ENCODE peak calls at places on chromosomes 13 and 19, in seven cellular contexts. K is WTC11, G is heart left ventricle, M is AG08395, S is upper lobe of left lung, B is NCI-H1105 treated with DMSO at 0.1 percent for 48 hours, C is choroid plexus epithelial cell. Z is an unnamed sample.

GRCh38 chr19:41302624-41303351 is 7.2 kb upstream of the CCDC97 start:
- DNase-seq in S (peak; percentile 77), B (no peak), K (no peak), C (no peak), G (no peak), M (no peak), Z (no peak)

GRCh38 chr19:10639836-10640235 is 14.3 kb upstream of the ILF3 start:
- DNase-seq in C (no peak), K (no peak), B (no peak), M (no peak), S (no peak), G (no peak), Z (no peak)

GRCh38 chr13:27006519-27007161 is 165.0 kb downstream of the USP12 start:
- DNase-seq in C (peak; percentile 60), G (no peak), K (peak; percentile 42), S (peak; percentile 88), M (peak; percentile 50), B (peak; percentile 73), Z (peak; percentile 75)

GRCh38 chr19:32830231-32831014 is 39.1 kb downstream of the SLC7A9 start:
- DNase-seq in S (no peak), C (peak; percentile 50), M (peak; percentile 63), B (no peak), G (no peak), K (no peak), Z (no peak)

GRCh38 chr13:44307844-44308243 is 65.8 kb upstream of the SERP2 start:
- DNase-seq in M (no peak), K (no peak), C (no peak), S (no peak), G (no peak), B (no peak), Z (no peak)

GRCh38 chr19:49570138-49570856 is 10.1 kb downstream of the NOSIP start:
- DNase-seq in S (no peak), G (peak; percentile 51), K (peak; percentile 62), C (peak; percentile 91), B (peak; percentile 86), M (peak; percentile 88), Z (peak; percentile 67)

GRCh38 chr13:73171242-73171641 is 112.4 kb downstream of the KLF5 start:
- DNase-seq in M (no peak), B (no peak), S (no peak), K (no peak), G (no peak), C (no peak), Z (no peak)

GRCh38 chr13:60654405-60654804 is 257.4 kb downstream of the TDRD3 start:
- DNase-seq in S (no peak), B (peak; percentile 47), G (peak; percentile 53), K (peak; percentile 49), M (peak; percentile 13), C (peak; percentile 22), Z (no peak)

GRCh38 chr13:44854264-44855060 is 134.8 kb downstream of the NUFIP1 start:
- DNase-seq in M (no peak), G (peak; percentile 84), C (no peak), B (peak; percentile 56), K (no peak), S (no peak), Z (peak; percentile 56)

GRCh38 chr13:33330483-33330882 is 44.9 kb upstream of the STARD13 start:
- DNase-seq in S (no peak), K (no peak), B (no peak), G (no peak), C (no peak), M (no peak), Z (peak; percentile 81)

GRCh38 chr19:13849991-13850909 is 26.7 kb upstream of the NANOS3 start:
- DNase-seq in M (peak; percentile 68), C (peak; percentile 83), K (peak; percentile 79), S (peak; percentile 98), B (peak; percentile 50), G (peak; percentile 92), Z (peak; percentile 48)

GRCh38 chr19:11538232-11539036 is at the start of gene CNN1:
- DNase-seq in C (peak; percentile 86), S (peak; percentile 71), G (peak; percentile 78), M (peak; percentile 89), B (no peak), K (peak; percentile 79), Z (no peak)

GRCh38 chr13:32883501-32883900 is 132.7 kb upstream of the KL start:
- DNase-seq in C (peak; percentile 75), S (no peak), G (no peak), B (peak; percentile 80), K (no peak), M (peak; percentile 19), Z (peak; percentile 69)

GRCh38 chr19:2986951-2987491 is 9.7 kb downstream of the TLE6 start:
- DNase-seq in M (no peak), B (peak; percentile 39), C (no peak), S (no peak), K (peak; percentile 61), G (no peak), Z (peak; percentile 66)